ENCODE peak calls at places on chromosomes 2 and 18, in seven cellular contexts. G, C, K, N, S, E and Q are unnamed samples.

GRCh38 chr2:216700088-216700567 is 4.8 kb upstream of the IGFBP5 start:
- DNase-seq in K (no peak), E (no peak), S (no peak), N (no peak), G (no peak), C (no peak), Q (no peak)

GRCh38 chr2:230219419-230220331 is at the start of gene SP110:
- DNase-seq in S (peak; percentile 89), K (peak; percentile 89), N (peak; percentile 58), G (peak; percentile 65), C (peak; percentile 97), E (peak; percentile 78), Q (peak; percentile 85)

GRCh38 chr2:222907790-222908431 is 47.1 kb downstream of the ACSL3 start:
- DNase-seq in E (no peak), C (no peak), G (no peak), S (peak; percentile 42), N (no peak), K (peak; percentile 51), Q (no peak)

GRCh38 chr18:39057423-39058057 is 1491.9 kb upstream of the CELF4 start:
- DNase-seq in G (no peak), N (no peak), S (no peak), K (peak; percentile 7), C (no peak), E (no peak), Q (no peak)

GRCh38 chr2:162365392-162365791 is 21.5 kb downstream of the GCA start:
- DNase-seq in E (no peak), S (no peak), K (no peak), N (no peak), G (no peak), C (no peak), Q (no peak)

GRCh38 chr2:240926516-240927389 is 20.6 kb downstream of the CROCC2 start:
- DNase-seq in S (no peak), E (peak; percentile 2), K (peak; percentile 54), C (no peak), N (no peak), G (peak; percentile 28), Q (peak; percentile 71)

GRCh38 chr2:113225505-113226259 is 51.9 kb downstream of the PSD4 start:
- DNase-seq in N (no peak), C (peak; percentile 97), K (no peak), G (no peak), S (no peak), E (no peak), Q (no peak)

GRCh38 chr2:169315357-169315756 is 47.0 kb downstream of the LRP2 start:
- DNase-seq in C (no peak), N (no peak), S (no peak), G (no peak), E (no peak), K (no peak), Q (no peak)

GRCh38 chr2:201971516-201972228 is 62.0 kb upstream of the FZD7 start:
- DNase-seq in E (no peak), K (peak; percentile 20), N (no peak), G (no peak), C (no peak), S (peak; percentile 63), Q (no peak)

GRCh38 chr2:1022178-1022577 is 71.5 kb downstream of the SNTG2 start:
- DNase-seq in K (no peak), S (no peak), G (no peak), E (no peak), C (no peak), N (no peak), Q (no peak)

GRCh38 chr2:97748397-97748796 is 35.0 kb downstream of the ZAP70 start:
- DNase-seq in E (peak; percentile 83), S (peak; percentile 29), K (no peak), G (peak; percentile 47), N (peak; percentile 79), C (peak; percentile 49), Q (no peak)

GRCh38 chr2:176139621-176140020 is 10.1 kb downstream of the HOXD8 start:
- DNase-seq in G (no peak), E (no peak), C (no peak), S (peak; percentile 74), K (no peak), N (no peak), Q (no peak)

GRCh38 chr18:4270016-4270415 is 185.1 kb downstream of the DLGAP1 start:
- DNase-seq in G (no peak), N (no peak), C (no peak), E (no peak), K (no peak), S (no peak), Q (no peak)

GRCh38 chr2:95073856-95074662 is 47.5 kb downstream of the MRPS5 start:
- DNase-seq in C (no peak), K (no peak), N (no peak), S (no peak), G (no peak), E (peak; percentile 48), Q (no peak)

GRCh38 chr18:62128157-62128556 is 58.7 kb downstream of the PIGN start:
- DNase-seq in E (no peak), S (peak; percentile 19), N (no peak), C (no peak), K (peak; percentile 67), G (no peak), Q (no peak)

GRCh38 chr2:70516596-70516995 is 37.0 kb downstream of the TGFA start:
- DNase-seq in N (no peak), C (peak; percentile 50), S (peak; percentile 75), E (peak; percentile 16), K (no peak), G (no peak), Q (no peak)

GRCh38 chr2:47282621-47283272 is 120.2 kb upstream of the MSH2 start:
- DNase-seq in E (no peak), G (no peak), C (no peak), S (no peak), K (no peak), N (no peak), Q (no peak)

GRCh38 chr2:23497063-23497462 is 112.1 kb downstream of the KLHL29 start:
- DNase-seq in K (no peak), N (no peak), G (no peak), E (peak; percentile 23), S (no peak), C (peak; percentile 84), Q (no peak)

GRCh38 chr2:127392133-127392827 is 4.5 kb upstream of the MAP3K2 start:
- DNase-seq in K (no peak), G (no peak), S (no peak), N (no peak), E (no peak), C (no peak), Q (no peak)

GRCh38 chr2:85438291-85439110 is 20.0 kb downstream of the SH2D6 start:
- DNase-seq in G (peak; percentile 48), C (peak; percentile 48), N (no peak), S (peak; percentile 23), E (peak; percentile 20), K (no peak), Q (peak; percentile 68)

GRCh38 chr2:70977605-70978205 is 725 bp upstream of the ANKRD53 start:
- DNase-seq in C (peak; percentile 84), N (no peak), G (no peak), S (peak; percentile 71), K (peak; percentile 92), E (no peak), Q (no peak)

GRCh38 chr2:3493610-3493997 is 25.7 kb downstream of the ADI1 start:
- DNase-seq in G (peak; percentile 46), E (no peak), K (peak; percentile 57), S (peak; percentile 24), N (peak; percentile 93), C (peak; percentile 80), Q (no peak)

GRCh38 chr2:121088251-121089004 is 196.6 kb downstream of the TFCP2L1 start:
- DNase-seq in C (no peak), G (peak; percentile 59), N (no peak), S (peak; percentile 44), K (no peak), E (no peak), Q (no peak)

GRCh38 chr18:12092398-12093229 is 1.0 kb upstream of the ANKRD62 start:
- DNase-seq in G (no peak), E (no peak), K (no peak), C (no peak), S (no peak), N (peak; percentile 48), Q (peak; percentile 69)

GRCh38 chr2:149826471-149827125 is 239.0 kb upstream of the MMADHC start:
- DNase-seq in N (no peak), S (peak; percentile 7), C (no peak), G (no peak), K (peak; percentile 23), E (no peak), Q (no peak)

GRCh38 chr18:10270160-10270571 is 184.3 kb upstream of the APCDD1 start:
- DNase-seq in S (no peak), C (no peak), E (no peak), G (peak; percentile 37), N (no peak), K (peak; percentile 64), Q (no peak)

GRCh38 chr18:69367104-69367503 is 33.6 kb upstream of the DOK6 start:
- DNase-seq in G (no peak), K (no peak), E (no peak), N (no peak), C (no peak), S (no peak), Q (no peak)

GRCh38 chr2:238155761-238156694 is 2.7 kb upstream of the ERFE start:
- DNase-seq in K (no peak), C (no peak), S (no peak), G (no peak), N (no peak), E (no peak), Q (peak; percentile 37)

GRCh38 chr2:112836695-112837117 is at the start of gene IL1B:
- DNase-seq in S (peak; percentile 80), N (no peak), C (no peak), E (no peak), K (peak; percentile 50), G (no peak), Q (no peak)